ENCODE peak calls at places on chromosomes 11 and 22, in seven cellular contexts. X is fibroblast of mammary gland; Q is Calu3; C is IMR-90; Z is activated CD8-positive, alpha-beta T cell treated with anti-CD3 and anti-CD28 coated beads for 36 hours; S is upper lobe of right lung; K is right atrium auricular region. I is an unnamed sample.

GRCh38 chr11:130629039-130629438 is 180.6 kb downstream of the ADAMTS15 start:
- DNase-seq in X (peak; percentile 28), Q (no peak), C (no peak), Z (no peak), S (no peak), K (no peak), I (no peak)

GRCh38 chr11:15819679-15820286 is 536.6 kb downstream of the SOX6 start:
- DNase-seq in X (peak; percentile 37), Q (peak; percentile 86), C (peak; percentile 19), Z (peak; percentile 42), S (peak; percentile 87), K (peak; percentile 73), I (peak; percentile 53)

GRCh38 chr22:50606126-50606525 is 5.5 kb downstream of the MAPK8IP2 start:
- DNase-seq in X (no peak), Q (no peak), C (no peak), Z (no peak), S (no peak), K (no peak), I (no peak)

GRCh38 chr22:37409557-37409956 is 17.7 kb downstream of the ELFN2 start:
- DNase-seq in X (no peak), Q (no peak), C (no peak), Z (no peak), S (no peak), K (no peak), I (no peak)

GRCh38 chr11:68048681-68049508 is 10.1 kb downstream of the TCIRG1 start:
- DNase-seq in X (no peak), Q (no peak), C (no peak), Z (no peak), S (peak; percentile 62), K (no peak), I (peak; percentile 36)

GRCh38 chr11:19892387-19892786 is 179.8 kb downstream of the NAV2 start:
- DNase-seq in X (peak; percentile 14), Q (no peak), C (no peak), Z (peak; percentile 3), S (no peak), K (no peak), I (no peak)

GRCh38 chr11:104645276-104646018 is 252.8 kb downstream of the CASP12 start:
- DNase-seq in X (no peak), Q (no peak), C (no peak), Z (no peak), S (no peak), K (no peak), I (no peak)

GRCh38 chr11:16028406-16028805 is 327.9 kb downstream of the SOX6 start:
- DNase-seq in X (no peak), Q (no peak), C (peak; percentile 45), Z (no peak), S (no peak), K (no peak), I (no peak)

GRCh38 chr11:124644426-124645280 is 22.0 kb downstream of the TBRG1 start:
- DNase-seq in X (peak; percentile 74), Q (peak; percentile 37), C (peak; percentile 88), Z (peak; percentile 27), S (peak; percentile 64), K (peak; percentile 75), I (peak; percentile 43)

GRCh38 chr11:70448983-70449567 is 50.7 kb downstream of the CTTN start:
- DNase-seq in X (no peak), Q (no peak), C (no peak), Z (no peak), S (no peak), K (no peak), I (no peak)

GRCh38 chr11:82858133-82858532 is 42.1 kb downstream of the PRCP start:
- DNase-seq in X (no peak), Q (no peak), C (no peak), Z (no peak), S (no peak), K (no peak), I (no peak)

GRCh38 chr11:94794287-94795168 is 26.4 kb downstream of the AMOTL1 start:
- DNase-seq in X (peak; percentile 100), Q (peak; percentile 33), C (peak; percentile 99), Z (no peak), S (peak; percentile 73), K (peak; percentile 89), I (no peak)

GRCh38 chr11:36436084-36436483 is 74.0 kb downstream of the TRAF6 start:
- DNase-seq in X (no peak), Q (no peak), C (no peak), Z (no peak), S (no peak), K (no peak), I (no peak)

GRCh38 chr11:130037058-130037457 is 32.6 kb upstream of the APLP2 start:
- DNase-seq in X (peak; percentile 80), Q (peak; percentile 8), C (peak; percentile 69), Z (no peak), S (no peak), K (no peak), I (no peak)

GRCh38 chr11:44863231-44863630 is 87.5 kb downstream of the TP53I11 start:
- DNase-seq in X (no peak), Q (no peak), C (no peak), Z (no peak), S (no peak), K (no peak), I (no peak)

GRCh38 chr22:34414467-34415440 is 494.5 kb upstream of the LARGE1 start:
- DNase-seq in X (peak; percentile 8), Q (no peak), C (no peak), Z (peak; percentile 54), S (no peak), K (no peak), I (peak; percentile 52)

GRCh38 chr22:25419247-25420113 is 145.0 kb upstream of the GRK3 start:
- DNase-seq in X (no peak), Q (no peak), C (peak; percentile 47), Z (no peak), S (no peak), K (peak; percentile 74), I (no peak)

GRCh38 chr11:85752890-85753581 is 57.9 kb downstream of the SYTL2 start:
- DNase-seq in X (no peak), Q (no peak), C (no peak), Z (peak; percentile 97), S (no peak), K (no peak), I (no peak)

GRCh38 chr11:112878228-112878627 is 83.0 kb upstream of the NCAM1 start:
- DNase-seq in X (no peak), Q (no peak), C (no peak), Z (no peak), S (no peak), K (no peak), I (no peak)

GRCh38 chr11:59429924-59430516 is 3.8 kb upstream of the OR5A2 start:
- DNase-seq in X (peak; percentile 58), Q (peak; percentile 66), C (peak; percentile 45), Z (peak; percentile 49), S (no peak), K (no peak), I (peak; percentile 58)

GRCh38 chr11:106983251-106983650 is 35.0 kb downstream of the GUCY1A2 start:
- DNase-seq in X (no peak), Q (no peak), C (no peak), Z (no peak), S (no peak), K (no peak), I (no peak)

GRCh38 chr11:125483592-125483991 is 12.5 kb downstream of the FEZ1 start:
- DNase-seq in X (no peak), Q (no peak), C (no peak), Z (no peak), S (no peak), K (no peak), I (no peak)

DNA sequence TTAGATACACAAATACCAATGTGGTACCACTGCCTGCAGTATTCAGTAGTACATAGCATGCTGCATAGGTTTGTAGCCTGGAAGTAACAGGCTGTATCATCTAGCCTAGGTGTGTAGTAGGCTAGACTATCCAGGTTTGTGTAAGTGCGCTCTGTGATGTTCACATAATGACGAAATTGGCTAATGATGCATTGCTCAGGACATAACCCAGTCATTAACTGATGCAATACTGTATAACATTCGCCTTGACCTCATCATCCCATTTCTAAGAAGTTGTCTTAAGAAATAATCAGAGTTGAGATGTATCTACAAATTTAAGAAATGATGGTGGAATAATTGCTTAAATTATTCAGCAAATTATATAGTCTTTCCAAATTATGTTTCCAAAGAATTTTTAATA is 116.0 kb upstream of the TIMP3 start:
- DNase-seq in X (peak; percentile 15), Q (no peak), C (peak; percentile 20), Z (no peak), S (no peak), K (no peak), I (no peak)
- TF ChIP-seq CTCF in X (no peak), Q (no peak), C (no peak), Z (no peak), S (no peak), K (no peak), I (no peak)

GRCh38 chr11:33208150-33208549 is 46.9 kb upstream of the CSTF3 start:
- DNase-seq in X (no peak), Q (no peak), C (no peak), Z (no peak), S (no peak), K (no peak), I (no peak)
- TF ChIP-seq CTCF in X (no peak), Q (no peak), C (no peak), Z (no peak), S (no peak), K (no peak), I (no peak)

DNA sequence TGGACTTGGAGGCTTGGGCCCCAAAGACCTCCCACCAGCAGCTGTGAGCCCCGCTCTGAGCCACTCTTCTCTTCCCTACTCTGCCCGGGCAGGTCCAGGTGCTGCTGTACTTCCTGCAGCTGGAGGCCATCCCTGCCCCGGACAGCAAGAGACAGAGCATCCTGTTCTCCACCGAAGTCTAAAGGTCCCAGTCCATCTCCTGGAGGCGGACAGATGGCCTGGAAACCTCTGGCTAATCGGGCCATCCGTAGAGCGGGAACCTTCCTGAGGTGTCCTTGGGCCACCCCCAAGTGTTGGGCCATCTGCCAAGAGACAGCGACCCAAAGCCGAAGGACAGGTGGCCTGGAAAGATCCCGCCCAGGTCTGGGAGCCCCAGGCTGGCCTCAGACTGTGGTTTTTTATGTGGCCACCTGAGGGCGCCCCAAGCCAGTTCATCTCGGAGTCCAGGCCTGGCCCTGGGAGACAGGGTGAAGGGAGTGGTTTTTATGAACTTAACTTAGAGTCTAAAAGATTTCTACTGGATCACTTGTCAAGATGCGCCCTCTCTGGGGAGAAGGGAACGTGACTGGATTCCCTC is 135.1 kb downstream of the BCR start:
- DNase-seq in X (peak; percentile 68), Q (peak; percentile 68), C (peak; percentile 86), Z (peak; percentile 77), S (peak; percentile 80), K (peak; percentile 75), I (peak; percentile 65)
- TF ChIP-seq CTCF in X (peak; percentile 54), Q (peak; percentile 51), C (peak; percentile 76), Z (peak; percentile 86), S (peak; percentile 75), K (peak; percentile 69), I (peak; percentile 44)

DNA sequence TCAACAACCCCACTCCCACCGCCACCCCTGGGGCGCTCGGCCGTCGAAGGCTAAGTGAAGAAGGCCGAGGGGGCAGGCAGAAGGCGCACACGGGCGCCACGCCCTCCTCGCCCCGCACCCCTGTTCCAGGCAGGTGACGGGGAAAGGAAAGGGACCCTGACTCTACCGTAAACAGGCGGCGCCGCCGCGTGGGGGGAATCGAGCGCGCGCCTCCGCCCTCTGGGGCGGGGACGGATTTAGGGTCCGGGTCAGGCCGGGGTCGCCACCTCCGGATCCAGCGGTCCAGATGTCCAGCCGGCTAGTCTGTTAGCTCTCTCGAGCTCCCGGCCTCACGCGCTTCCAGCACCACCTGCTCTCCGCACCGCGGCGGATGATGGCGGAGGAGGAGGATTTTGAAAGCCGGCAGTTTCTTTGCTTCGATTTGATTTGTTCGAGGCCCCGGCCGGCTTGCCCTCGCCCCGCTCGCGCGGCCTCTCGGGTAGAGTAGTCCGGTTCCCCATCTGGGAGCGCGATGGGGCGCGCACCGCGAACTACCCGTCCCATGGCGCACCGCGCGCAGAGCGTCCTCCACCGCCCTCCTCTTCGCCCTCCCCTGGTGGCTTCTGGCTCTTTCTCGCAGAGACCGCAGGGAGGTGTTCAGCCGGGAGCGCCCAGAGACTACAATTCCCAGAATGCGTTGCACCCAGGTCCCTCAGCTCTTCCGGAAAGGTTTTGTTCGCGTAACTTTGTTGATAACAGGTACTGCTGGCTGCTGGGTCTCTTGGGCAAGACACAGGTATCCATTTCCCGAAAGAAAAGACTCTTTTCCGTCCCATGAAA is at the start of gene RANGAP1:
- DNase-seq in X (peak; percentile 97), Q (peak; percentile 98), C (peak; percentile 98), Z (peak; percentile 99), S (peak; percentile 99), K (peak; percentile 96), I (peak; percentile 97)
- TF ChIP-seq CTCF in X (peak; percentile 4), Q (no peak), C (peak; percentile 25), Z (no peak), S (peak; percentile 33), K (no peak), I (no peak)